ENCODE peak calls at places on chromosome 3, in four cellular contexts. Q, H, E and C are unnamed samples.
A peak's percentile ranks its signal among the peaks of the same experiment; 100 is the strongest.

GRCh38 chr3:48957006-48957705 is 32.9 kb upstream of the P4HTM start:
- DNase-seq in Q (no peak), H (no peak), E (no peak), C (no peak)

GRCh38 chr3:157115069-157116006 is 44.6 kb downstream of the CCNL1 start:
- DNase-seq in Q (no peak), H (peak; percentile 66), E (no peak), C (no peak)

GRCh38 chr3:53264718-53265117 is 8.9 kb upstream of the TKT start:
- DNase-seq in Q (no peak), H (no peak), E (no peak), C (no peak)

GRCh38 chr3:170808041-170808440 is 62.0 kb downstream of the RPL22L1 start:
- DNase-seq in Q (no peak), H (no peak), E (no peak), C (no peak)

GRCh38 chr3:46442591-46443530 is 21.8 kb downstream of the LTF start:
- DNase-seq in Q (no peak), H (no peak), E (no peak), C (peak; percentile 20)

GRCh38 chr3:197216169-197216860 is 82.1 kb downstream of the DLG1 start:
- DNase-seq in Q (no peak), H (no peak), E (no peak), C (no peak)

GRCh38 chr3:31132132-31132769 is 237.8 kb upstream of the GADL1 start:
- DNase-seq in Q (peak; percentile 21), H (peak; percentile 16), E (no peak), C (no peak)

GRCh38 chr3:30677347-30677685 is 70.9 kb downstream of the TGFBR2 start:
- DNase-seq in Q (no peak), H (no peak), E (no peak), C (no peak)

GRCh38 chr3:4413467-4413866 is 53.6 kb downstream of the SUMF1 start:
- DNase-seq in Q (no peak), H (no peak), E (no peak), C (no peak)

GRCh38 chr3:30538787-30539186 is 67.6 kb upstream of the TGFBR2 start:
- DNase-seq in Q (no peak), H (no peak), E (no peak), C (no peak)

GRCh38 chr3:184168363-184169120 is 6.1 kb upstream of the AP2M1 start:
- DNase-seq in Q (no peak), H (no peak), E (no peak), C (no peak)

GRCh38 chr3:66482005-66482404 is 18.8 kb downstream of the LRIG1 start:
- DNase-seq in Q (no peak), H (no peak), E (no peak), C (no peak)

GRCh38 chr3:123449092-123449985 is 449 bp upstream of the ADCY5 start:
- DNase-seq in Q (no peak), H (no peak), E (peak; percentile 50), C (no peak)

GRCh38 chr3:12944413-12944812 is 103.0 kb upstream of the RPL32 start:
- DNase-seq in Q (no peak), H (no peak), E (no peak), C (no peak)

GRCh38 chr3:20846081-20846480 is 660.1 kb upstream of the SGO1 start:
- DNase-seq in Q (no peak), H (no peak), E (no peak), C (no peak)

GRCh38 chr3:77412591-77412990 is 372.7 kb downstream of the ROBO2 start:
- DNase-seq in Q (no peak), H (no peak), E (no peak), C (no peak)

GRCh38 chr3:73625124-73625665 is 454 bp upstream of the PDZRN3 start:
- DNase-seq in Q (no peak), H (no peak), E (no peak), C (no peak)

GRCh38 chr3:37571269-37571668 is 290.4 kb upstream of the CTDSPL start:
- DNase-seq in Q (no peak), H (no peak), E (no peak), C (no peak)

GRCh38 chr3:133644768-133645167 is 17.0 kb downstream of the TOPBP1 start:
- DNase-seq in Q (no peak), H (no peak), E (no peak), C (no peak)

GRCh38 chr3:142853270-142854163 is 35.4 kb downstream of the PCOLCE2 start:
- DNase-seq in Q (no peak), H (no peak), E (no peak), C (no peak)

GRCh38 chr3:112120485-112120836 is 12.6 kb downstream of the GCSAM start:
- DNase-seq in Q (no peak), H (no peak), E (no peak), C (no peak)

GRCh38 chr3:48039487-48040190 is 23.4 kb upstream of the MAP4 start:
- DNase-seq in Q (no peak), H (no peak), E (no peak), C (peak; percentile 3)

GRCh38 chr3:11481561-11481960 is 162.2 kb downstream of the VGLL4 start:
- DNase-seq in Q (no peak), H (peak; percentile 32), E (no peak), C (no peak)

GRCh38 chr3:73432021-73432722 is 192.6 kb downstream of the PDZRN3 start:
- DNase-seq in Q (no peak), H (peak; percentile 41), E (peak; percentile 27), C (no peak)

GRCh38 chr3:13040381-13041074 is 32.7 kb downstream of the IQSEC1 start:
- DNase-seq in Q (no peak), H (peak; percentile 64), E (peak; percentile 82), C (no peak)

GRCh38 chr3:195859061-195859845 is 47.5 kb upstream of the MUC4 start:
- DNase-seq in Q (no peak), H (peak; percentile 83), E (peak; percentile 81), C (peak; percentile 24)

GRCh38 chr3:195863121-195864061 is 45.0 kb downstream of the TNK2 start:
- DNase-seq in Q (no peak), H (peak; percentile 86), E (peak; percentile 90), C (peak; percentile 69)

GRCh38 chr3:195856410-195857084 is 44.8 kb upstream of the MUC4 start:
- DNase-seq in Q (no peak), H (peak; percentile 89), E (no peak), C (peak; percentile 65)

GRCh38 chr3:195859846-195860411 is 48.2 kb upstream of the MUC4 start:
- DNase-seq in Q (no peak), H (no peak), E (no peak), C (no peak)

GRCh38 chr3:195860456-195860855 is 47.9 kb downstream of the TNK2 start:
- DNase-seq in Q (no peak), H (no peak), E (no peak), C (no peak)
- TF ChIP-seq POLR2AphosphoS5 in Q (no peak), H (no peak), E (no peak), C (no peak)

GRCh38 chr3:63968612-63969350 is 54.5 kb downstream of the PSMD6 start:
- DNase-seq in Q (no peak), H (no peak), E (no peak), C (no peak)

GRCh38 chr3:63966871-63967270 is 54.7 kb upstream of the SCAANT1 start:
- DNase-seq in Q (no peak), H (no peak), E (no peak), C (no peak)

GRCh38 chr3:63966007-63966406 is 53.8 kb upstream of the SCAANT1 start:
- DNase-seq in Q (no peak), H (no peak), E (no peak), C (no peak)

GRCh38 chr3:63969866-63970265 is 53.4 kb downstream of the PSMD6 start:
- DNase-seq in Q (no peak), H (peak; percentile 7), E (no peak), C (no peak)

GRCh38 chr3:63967675-63968611 is 55.4 kb downstream of the PSMD6 start:
- DNase-seq in Q (peak; percentile 53), H (peak; percentile 13), E (no peak), C (peak; percentile 71)
- TF ChIP-seq SPI1 in Q (no peak), H (no peak), E (no peak), C (no peak)

GRCh38 chr3:194976049-194976451 is 290.4 kb downstream of the FAM43A start:
- DNase-seq in Q (no peak), H (no peak), E (no peak), C (no peak)
- TF ChIP-seq POLR2AphosphoS5 in Q (no peak), H (no peak), E (no peak), C (no peak)

GRCh38 chr3:63807901-63808589 is 11.1 kb upstream of the C3orf49 start:
- DNase-seq in Q (no peak), H (no peak), E (no peak), C (peak; percentile 69)
- TF ChIP-seq SPI1 in Q (no peak), H (no peak), E (no peak), C (no peak)

GRCh38 chr3:28739647-28740046 is 391.0 kb upstream of the AZI2 start:
- DNase-seq in Q (no peak), H (no peak), E (no peak), C (no peak)

GRCh38 chr3:28745436-28745835 is 396.8 kb upstream of the AZI2 start:
- DNase-seq in Q (no peak), H (no peak), E (no peak), C (no peak)

GRCh38 chr3:28745904-28746617 is 397.4 kb upstream of the AZI2 start:
- DNase-seq in Q (no peak), H (no peak), E (no peak), C (no peak)

GRCh38 chr3:28746990-28747389 is 398.4 kb upstream of the AZI2 start:
- DNase-seq in Q (no peak), H (no peak), E (no peak), C (no peak)

DNA sequence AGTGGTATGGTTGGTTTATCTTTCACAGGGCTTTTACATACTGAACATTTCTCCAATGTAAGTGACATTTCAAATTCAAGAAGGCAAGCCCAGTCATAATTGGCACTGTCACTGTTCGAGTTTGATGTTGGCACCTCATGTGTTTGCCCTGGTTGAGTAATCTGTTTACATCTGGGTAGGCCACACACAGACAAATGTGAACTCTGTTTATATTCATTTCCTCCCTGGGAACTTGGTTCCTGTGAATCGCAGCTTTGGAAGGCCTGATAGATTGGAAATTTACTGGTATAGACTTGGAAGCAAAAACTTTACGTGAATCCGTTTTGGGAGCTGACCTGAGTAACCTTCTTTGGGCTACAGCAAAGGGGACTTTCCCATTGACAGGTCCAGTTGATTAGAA is 395.2 kb upstream of the AZI2 start:
- DNase-seq in Q (no peak), H (no peak), E (no peak), C (no peak)
- TF ChIP-seq POLR2AphosphoS5 in Q (no peak), H (no peak), E (no peak), C (no peak)